ENCODE peak calls at places on chromosome 11, in five cellular contexts. Q, A, I, U and R are unnamed samples.

GRCh38 chr11:61777234-61778090 is 14.9 kb downstream of the TMEM258 start:
- DNase-seq in Q (peak), A (peak), I (peak), U (peak), R (no peak)

GRCh38 chr11:86793307-86793706 is 7.0 kb upstream of the PRSS23 start:
- DNase-seq in Q (no peak), A (no peak), I (no peak), U (no peak), R (no peak)

GRCh38 chr11:324131-324530 is 3.5 kb upstream of the IFITM3 start:
- DNase-seq in Q (no peak), A (peak), I (no peak), U (peak), R (peak)

GRCh38 chr11:114890076-114890475 is 211.7 kb downstream of the NXPE2 start:
- DNase-seq in Q (no peak), A (no peak), I (no peak), U (no peak), R (no peak)

GRCh38 chr11:17473071-17473744 is 3.4 kb downstream of the ABCC8 start:
- DNase-seq in Q (no peak), A (no peak), I (no peak), U (no peak), R (no peak)

GRCh38 chr11:22807855-22808558 is 21.6 kb downstream of the SVIP start:
- DNase-seq in Q (no peak), A (no peak), I (no peak), U (no peak), R (no peak)

GRCh38 chr11:10637629-10638028 is 55.9 kb downstream of the IRAG1 start:
- DNase-seq in Q (no peak), A (no peak), I (peak), U (no peak), R (peak)

GRCh38 chr11:61035086-61035835 is 63.8 kb downstream of the CD6 start:
- DNase-seq in Q (peak), A (no peak), I (no peak), U (no peak), R (no peak)

GRCh38 chr11:45410391-45411215 is 124.5 kb upstream of the SYT13 start:
- DNase-seq in Q (no peak), A (no peak), I (no peak), U (no peak), R (no peak)

GRCh38 chr11:78790784-78791183 is 216.1 kb upstream of the NARS2 start:
- DNase-seq in Q (no peak), A (no peak), I (no peak), U (no peak), R (no peak)

GRCh38 chr11:88175004-88175706 is at the start of gene RAB38:
- DNase-seq in Q (peak), A (peak), I (peak), U (peak), R (peak)

GRCh38 chr11:86463120-86463519 is 88.4 kb downstream of the CCDC81 start:
- DNase-seq in Q (no peak), A (no peak), I (no peak), U (no peak), R (peak)

GRCh38 chr11:93000511-93001476 is 31.3 kb downstream of the MTNR1B start:
- DNase-seq in Q (no peak), A (no peak), I (no peak), U (no peak), R (no peak)

GRCh38 chr11:93220078-93220477 is 22.3 kb upstream of the SLC36A4 start:
- DNase-seq in Q (no peak), A (no peak), I (no peak), U (no peak), R (no peak)

GRCh38 chr11:134069426-134069921 is 602 bp downstream of the JAM3 start:
- DNase-seq in Q (no peak), A (peak), I (peak), U (peak), R (no peak)

GRCh38 chr11:69249641-69250502 is 44.1 kb upstream of the MYEOV start:
- DNase-seq in Q (peak), A (no peak), I (peak), U (no peak), R (peak)

GRCh38 chr11:116812109-116812508 is 11.0 kb downstream of the APOA4 start:
- DNase-seq in Q (no peak), A (no peak), I (no peak), U (no peak), R (no peak)

GRCh38 chr11:116813781-116814471 is 9.2 kb downstream of the APOA4 start:
- DNase-seq in Q (peak), A (no peak), I (peak), U (no peak), R (no peak)

GRCh38 chr11:116811194-116811593 is 11.9 kb downstream of the APOA4 start:
- DNase-seq in Q (no peak), A (no peak), I (no peak), U (no peak), R (no peak)

GRCh38 chr11:116813170-116813569 is 9.9 kb downstream of the APOA4 start:
- DNase-seq in Q (peak), A (no peak), I (no peak), U (no peak), R (no peak)

DNA sequence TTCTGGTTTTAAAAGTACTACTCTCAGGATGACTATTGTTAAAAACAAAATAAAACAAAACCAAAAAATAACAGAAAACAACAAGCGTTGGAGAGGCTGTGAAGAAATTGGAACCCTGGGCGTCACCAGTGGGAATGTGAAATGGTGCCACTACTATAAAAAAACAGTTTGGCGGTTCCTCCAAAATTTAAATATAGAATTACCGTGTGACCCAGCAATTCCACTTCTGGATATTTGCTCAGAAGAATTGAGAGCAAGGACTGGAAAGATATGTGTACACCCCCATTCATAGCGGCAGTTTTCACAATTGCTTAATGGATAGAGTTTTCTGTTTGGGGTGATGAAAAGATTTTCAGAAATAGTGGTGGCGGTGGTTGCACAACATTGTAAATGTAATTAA is 8.6 kb downstream of the APOA4 start:
- DNase-seq in Q (no peak), A (no peak), I (no peak), U (no peak), R (no peak)
- H3K4me3 ChIP-seq in Q (no peak), A (no peak), I (no peak), U (no peak), R (no peak)

GRCh38 chr11:15288801-15289342 is 174.1 kb downstream of the INSC start:
- DNase-seq in Q (no peak), A (no peak), I (no peak), U (no peak), R (no peak)

GRCh38 chr11:15289718-15290117 is 175.0 kb downstream of the INSC start:
- DNase-seq in Q (no peak), A (no peak), I (no peak), U (no peak), R (no peak)

GRCh38 chr11:15291885-15292284 is 177.2 kb downstream of the INSC start:
- DNase-seq in Q (no peak), A (no peak), I (no peak), U (no peak), R (no peak)

GRCh38 chr11:15293975-15294374 is 179.3 kb downstream of the INSC start:
- DNase-seq in Q (no peak), A (no peak), I (no peak), U (no peak), R (no peak)
- TF ChIP-seq POLR2A in Q (no peak), A (no peak), I (no peak), U (no peak), R (no peak)

GRCh38 chr11:111870522-111870886 is 877 bp downstream of the ALG9 start:
- DNase-seq in Q (no peak), A (no peak), I (no peak), U (no peak), R (no peak)

GRCh38 chr11:111871693-111872161 is 346 bp upstream of the ALG9 start:
- DNase-seq in Q (no peak), A (no peak), I (no peak), U (no peak), R (no peak)

GRCh38 chr11:111870887-111871692 is at the start of gene ALG9:
- DNase-seq in Q (peak), A (peak), I (peak), U (peak), R (peak)

GRCh38 chr11:111870113-111870512 is 1.3 kb downstream of the ALG9 start:
- DNase-seq in Q (no peak), A (no peak), I (no peak), U (no peak), R (no peak)
- H3K4me3 ChIP-seq in Q (no peak), A (peak), I (peak), U (no peak), R (no peak)

DNA sequence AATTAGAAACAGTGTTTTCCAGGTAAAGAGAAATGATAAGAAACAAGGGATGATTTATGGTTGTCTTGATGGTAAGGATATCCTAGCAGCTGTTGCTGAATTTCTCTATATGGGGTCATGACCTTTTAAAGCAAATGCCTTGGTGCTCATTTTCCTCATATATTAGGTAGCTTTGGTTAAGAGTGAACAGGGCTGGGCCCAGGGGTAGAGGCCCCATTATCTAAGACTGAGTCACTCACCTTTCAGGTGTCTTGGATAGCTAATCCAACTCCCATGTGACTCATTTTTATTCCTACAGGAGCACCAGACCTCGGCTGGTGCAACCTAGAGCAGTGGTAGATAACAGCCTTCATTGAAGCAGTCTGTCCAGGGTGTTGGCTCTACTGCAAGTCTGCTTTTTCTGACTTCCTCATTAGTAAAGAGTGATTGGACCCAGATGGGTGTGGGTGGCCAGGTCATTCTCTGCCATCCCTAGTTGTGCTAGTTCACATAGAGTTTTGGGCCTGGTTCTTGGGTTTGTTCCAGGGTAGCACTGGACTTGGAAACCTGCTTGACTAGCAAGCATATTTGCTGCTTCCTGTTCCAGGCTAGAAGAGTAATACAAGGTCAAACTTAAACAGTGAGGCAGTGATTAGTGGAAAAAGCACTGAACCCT is 37.4 kb downstream of the CTNND1 start:
- DNase-seq in Q (no peak), A (no peak), I (peak), U (no peak), R (peak)
- TF ChIP-seq POLR2A in Q (no peak), A (no peak), I (peak), U (no peak), R (no peak)